ENCODE peak calls at places on chromosomes 4 and X, in five cellular contexts. One of them, this sample, is unnamed.

GRCh38 chr4:16104520-16104919 is 20.7 kb upstream of the PROM1 start:
- DNase-seq in iris pigment epithelial cell: no peak
- DNase-seq in fibroblast of pulmonary artery: no peak
- DNase-seq in MM.1S: no peak
- DNase-seq in tibial artery: no peak
- DNase-seq in this sample: no peak

GRCh38 chrX:53918697-53919096 is 125.6 kb downstream of the PHF8 start:
- DNase-seq in iris pigment epithelial cell: peak
- DNase-seq in fibroblast of pulmonary artery: peak
- DNase-seq in MM.1S: no peak
- DNase-seq in tibial artery: no peak
- DNase-seq in this sample: no peak

GRCh38 chrX:41334866-41335589 is 1.1 kb downstream of the DDX3X start:
- DNase-seq in iris pigment epithelial cell: peak
- DNase-seq in fibroblast of pulmonary artery: peak
- DNase-seq in MM.1S: peak
- DNase-seq in tibial artery: peak
- DNase-seq in this sample: peak

GRCh38 chr4:47222276-47222675 is 190.9 kb downstream of the GABRB1 start:
- DNase-seq in iris pigment epithelial cell: peak
- DNase-seq in fibroblast of pulmonary artery: peak
- DNase-seq in MM.1S: no peak
- DNase-seq in tibial artery: no peak
- DNase-seq in this sample: no peak

GRCh38 chr4:31674313-31674947 is 954.3 kb downstream of the PCDH7 start:
- DNase-seq in iris pigment epithelial cell: peak
- DNase-seq in fibroblast of pulmonary artery: peak
- DNase-seq in MM.1S: no peak
- DNase-seq in tibial artery: no peak
- DNase-seq in this sample: no peak

GRCh38 chr4:157514711-157515110 is 294.2 kb downstream of the GRIA2 start:
- DNase-seq in iris pigment epithelial cell: no peak
- DNase-seq in fibroblast of pulmonary artery: no peak
- DNase-seq in MM.1S: no peak
- DNase-seq in tibial artery: no peak
- DNase-seq in this sample: no peak

GRCh38 chr4:8350841-8351461 is 81.4 kb downstream of the HTRA3 start:
- DNase-seq in iris pigment epithelial cell: no peak
- DNase-seq in fibroblast of pulmonary artery: no peak
- DNase-seq in MM.1S: no peak
- DNase-seq in tibial artery: peak
- DNase-seq in this sample: peak

GRCh38 chr4:124591646-124592045 is 120.9 kb downstream of the ANKRD50 start:
- DNase-seq in iris pigment epithelial cell: no peak
- DNase-seq in fibroblast of pulmonary artery: no peak
- DNase-seq in MM.1S: no peak
- DNase-seq in tibial artery: no peak
- DNase-seq in this sample: no peak